ENCODE peak calls at places on chromosomes 4 and X, in seven cellular contexts. One of them, this sample, is unnamed.

GRCh38 chr4:15656038-15656470 is 897 bp upstream of the FBXL5 start:
- DNase-seq in HAP-1: no peak
- DNase-seq in IMR-90: no peak
- DNase-seq in Caki2: peak; percentile 49
- DNase-seq in head of caudate nucleus: peak; percentile 59
- DNase-seq in SJSA1: no peak
- DNase-seq in type B pancreatic cell: no peak
- DNase-seq in this sample: peak; percentile 35

GRCh38 chrX:74179071-74179470 is 124.9 kb upstream of the ZCCHC13 start:
- DNase-seq in HAP-1: no peak
- DNase-seq in IMR-90: peak; percentile 68
- DNase-seq in Caki2: peak; percentile 57
- DNase-seq in head of caudate nucleus: no peak
- DNase-seq in SJSA1: no peak
- DNase-seq in type B pancreatic cell: no peak
- DNase-seq in this sample: no peak

GRCh38 chrX:42797646-42798045 is 19.7 kb upstream of the PPP1R2C start:
- DNase-seq in HAP-1: no peak
- DNase-seq in IMR-90: no peak
- DNase-seq in Caki2: peak; percentile 10
- DNase-seq in head of caudate nucleus: no peak
- DNase-seq in SJSA1: peak; percentile 37
- DNase-seq in type B pancreatic cell: no peak
- DNase-seq in this sample: no peak

GRCh38 chr4:73984736-73985527 is 3.1 kb downstream of the PPBP start:
- DNase-seq in HAP-1: peak; percentile 10
- DNase-seq in IMR-90: peak; percentile 70
- DNase-seq in Caki2: no peak
- DNase-seq in head of caudate nucleus: no peak
- DNase-seq in SJSA1: no peak
- DNase-seq in type B pancreatic cell: no peak
- DNase-seq in this sample: peak; percentile 38

GRCh38 chrX:148940411-148940996 is 440.1 kb downstream of the AFF2 start:
- DNase-seq in HAP-1: no peak
- DNase-seq in IMR-90: no peak
- DNase-seq in Caki2: no peak
- DNase-seq in head of caudate nucleus: no peak
- DNase-seq in SJSA1: no peak
- DNase-seq in type B pancreatic cell: no peak
- DNase-seq in this sample: no peak

GRCh38 chr4:8266088-8266487 is 3.5 kb upstream of the HTRA3 start:
- DNase-seq in HAP-1: no peak
- DNase-seq in IMR-90: no peak
- DNase-seq in Caki2: no peak
- DNase-seq in head of caudate nucleus: no peak
- DNase-seq in SJSA1: no peak
- DNase-seq in type B pancreatic cell: no peak
- DNase-seq in this sample: no peak

GRCh38 chr4:188989371-188989770 is 850.1 kb downstream of the TRIML1 start:
- DNase-seq in HAP-1: no peak
- DNase-seq in IMR-90: no peak
- DNase-seq in Caki2: peak; percentile 79
- DNase-seq in head of caudate nucleus: no peak
- DNase-seq in SJSA1: no peak
- DNase-seq in type B pancreatic cell: no peak
- DNase-seq in this sample: no peak

GRCh38 chr4:54067163-54067562 is 2.8 kb upstream of the CHIC2 start:
- DNase-seq in HAP-1: no peak
- DNase-seq in IMR-90: peak; percentile 71
- DNase-seq in Caki2: peak; percentile 48
- DNase-seq in head of caudate nucleus: peak; percentile 58
- DNase-seq in SJSA1: peak; percentile 61
- DNase-seq in type B pancreatic cell: no peak
- DNase-seq in this sample: no peak

GRCh38 chr4:5979981-5980380 is 38.2 kb downstream of the C4orf50 start:
- DNase-seq in HAP-1: peak; percentile 73
- DNase-seq in IMR-90: no peak
- DNase-seq in Caki2: no peak
- DNase-seq in head of caudate nucleus: peak; percentile 10
- DNase-seq in SJSA1: no peak
- DNase-seq in type B pancreatic cell: no peak
- DNase-seq in this sample: peak; percentile 51